ENCODE peak calls at places on chromosome 19, in nine cellular contexts. P is heart right ventricle; Y is keratinocyte; B is A549; U is CD8-positive, alpha-beta T cell; G is right atrium auricular region; N is CD4-positive, CD25-positive, alpha-beta regulatory T cell; R is pancreas; H is small intestine. J is an unnamed sample. For H3K4me1, the result is how much of the 10 kb centered on the place peaks cover.

GRCh38 chr19:21691656-21692055 is 75.7 kb downstream of the ZNF100 start:
- DNase-seq in P (no peak), Y (no peak), B (no peak), U (no peak), G (no peak), N (no peak), R (no peak), H (no peak), J (no peak)

GRCh38 chr19:16030964-16031871 is 45.1 kb upstream of the TPM4 start:
- DNase-seq in P (no peak), Y (no peak), B (no peak), U (no peak), G (no peak), N (no peak), R (no peak), H (no peak), J (no peak)

GRCh38 chr19:55253842-55254624 is 4.8 kb downstream of the PPP6R1 start:
- DNase-seq in P (no peak), Y (no peak), B (no peak), U (peak), G (no peak), N (peak), R (no peak), H (peak), J (no peak)

GRCh38 chr19:2984196-2984490 is 6.8 kb downstream of the TLE6 start:
- DNase-seq in P (no peak), Y (no peak), B (no peak), U (no peak), G (no peak), N (no peak), R (no peak), H (no peak), J (no peak)

GRCh38 chr19:34525001-34525400 is 43.4 kb downstream of the WTIP start:
- DNase-seq in P (no peak), Y (no peak), B (no peak), U (no peak), G (no peak), N (no peak), R (no peak), H (no peak), J (no peak)

GRCh38 chr19:16548956-16549355 is 6.7 kb upstream of the CHERP start:
- DNase-seq in P (no peak), Y (peak), B (no peak), U (no peak), G (no peak), N (no peak), R (no peak), H (no peak), J (no peak)

GRCh38 chr19:3366761-3367571 is 583 bp downstream of the NFIC start:
- DNase-seq in P (peak), Y (no peak), B (no peak), U (no peak), G (no peak), N (no peak), R (peak), H (no peak), J (peak)

GRCh38 chr19:48283908-48284307 is 14.0 kb downstream of the ZNF114 start:
- DNase-seq in P (no peak), Y (no peak), B (no peak), U (no peak), G (no peak), N (no peak), R (no peak), H (no peak), J (no peak)

GRCh38 chr19:17180997-17181702 is 34.0 kb upstream of the USE1 start:
- DNase-seq in P (no peak), Y (no peak), B (no peak), U (no peak), G (no peak), N (no peak), R (no peak), H (no peak), J (no peak)

GRCh38 chr19:15911599-15912237 is 13.8 kb upstream of the CYP4F2 start:
- DNase-seq in P (no peak), Y (no peak), B (no peak), U (no peak), G (no peak), N (no peak), R (no peak), H (no peak), J (peak)

GRCh38 chr19:42078058-42078457 is 2.1 kb downstream of the ZNF574 start:
- DNase-seq in P (no peak), Y (no peak), B (no peak), U (no peak), G (no peak), N (no peak), R (no peak), H (no peak), J (no peak)

GRCh38 chr19:36417752-36418286 is 625 bp downstream of the ZFP82 start:
- DNase-seq in P (peak), Y (no peak), B (no peak), U (no peak), G (no peak), N (no peak), R (no peak), H (peak), J (no peak)

GRCh38 chr19:2867025-2867991 is at the start of gene ZNF556:
- DNase-seq in P (no peak), Y (no peak), B (no peak), U (no peak), G (no peak), N (no peak), R (no peak), H (no peak), J (no peak)

GRCh38 chr19:17075860-17076538 is 422 bp downstream of the MYO9B start:
- DNase-seq in P (peak), Y (no peak), B (peak), U (peak), G (no peak), N (peak), R (peak), H (peak), J (no peak)

GRCh38 chr19:1183543-1184172 is 9.6 kb upstream of the SBNO2 start:
- DNase-seq in P (no peak), Y (no peak), B (peak), U (no peak), G (no peak), N (no peak), R (no peak), H (peak), J (no peak)

GRCh38 chr19:5078179-5078578 is 109.3 kb downstream of the KDM4B start:
- DNase-seq in P (no peak), Y (no peak), B (no peak), U (no peak), G (no peak), N (no peak), R (no peak), H (no peak), J (no peak)

GRCh38 chr19:50509366-50509765 is 1.6 kb downstream of the JOSD2 start:
- DNase-seq in P (no peak), Y (no peak), B (no peak), U (no peak), G (no peak), N (no peak), R (no peak), H (no peak), J (no peak)

GRCh38 chr19:57830071-57830602 is at the start of gene ZNF587B:
- DNase-seq in P (peak), Y (peak), B (no peak), U (peak), G (peak), N (no peak), R (no peak), H (peak), J (peak)

GRCh38 chr19:868458-869244 is 9.2 kb downstream of the CFD start:
- DNase-seq in P (no peak), Y (no peak), B (no peak), U (no peak), G (no peak), N (no peak), R (no peak), H (no peak), J (no peak)

GRCh38 chr19:30520735-30521479 is 148.7 kb downstream of the ZNF536 start:
- DNase-seq in P (no peak), Y (no peak), B (no peak), U (no peak), G (no peak), N (no peak), R (no peak), H (no peak), J (no peak)

DNA sequence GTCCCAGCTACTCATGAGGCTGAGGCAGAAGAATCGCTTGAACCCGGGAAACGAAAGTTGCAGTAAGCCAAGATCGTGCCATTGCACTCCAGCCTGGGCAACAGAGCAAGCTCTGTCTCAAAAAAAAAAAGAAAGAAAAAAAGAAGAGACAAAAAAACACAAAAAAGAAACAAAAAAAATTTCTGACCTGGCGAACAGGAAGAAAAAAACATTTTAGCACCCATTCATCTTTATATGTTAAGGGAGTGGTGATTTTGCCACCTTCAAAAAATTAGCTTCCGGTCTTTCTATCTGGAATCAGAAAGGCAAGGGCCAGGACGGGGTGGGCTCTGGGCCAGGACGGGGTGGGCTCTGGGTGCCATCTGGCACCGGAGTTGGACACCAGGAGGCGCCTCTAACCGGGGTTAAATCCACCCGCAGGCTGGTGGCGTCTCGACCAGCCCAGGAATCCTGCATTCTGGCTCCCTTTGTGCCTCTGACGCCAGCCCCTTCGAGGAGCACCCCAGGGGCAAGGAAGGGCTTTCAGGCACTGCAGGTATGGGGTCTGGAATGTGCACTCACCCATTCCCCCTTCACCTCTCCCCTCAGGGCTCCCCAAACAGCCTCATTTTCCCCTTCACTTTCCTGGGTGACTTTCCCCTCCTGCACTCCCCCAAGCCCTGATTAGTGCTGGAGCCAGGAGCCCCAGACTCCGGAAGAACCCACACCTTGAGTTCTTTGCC is 10.4 kb upstream of the ZSWIM4 start:
- DNase-seq in P (peak), Y (no peak), B (no peak), U (peak), G (peak), N (peak), R (peak), H (peak), J (peak)
- H3K4me1 ChIP-seq in P (half or more), Y (under half), B (under half), U (under half), G (under half), N (under half), R (under half), H (under half), J (under half)

DNA sequence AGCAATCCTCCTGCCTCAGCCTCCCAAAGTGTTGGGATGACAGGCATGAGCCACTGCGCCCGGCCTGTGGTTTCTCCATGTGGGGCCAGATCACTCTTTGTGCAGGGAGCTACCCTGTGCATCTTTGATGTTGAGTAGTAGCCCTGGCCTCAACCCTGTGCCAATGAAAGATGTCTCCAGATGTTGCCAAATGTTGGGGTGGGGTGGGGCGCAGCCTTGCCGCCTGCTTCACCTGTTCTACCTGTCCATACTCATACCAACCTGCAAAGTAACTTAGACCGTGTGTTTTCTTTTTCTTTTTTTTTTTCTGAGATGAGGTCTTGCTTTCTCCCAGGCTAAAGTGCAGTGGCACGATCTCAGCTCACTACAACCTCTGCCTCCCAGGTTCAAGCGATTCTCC is 20.9 kb downstream of the IER2 start:
- DNase-seq in P (no peak), Y (no peak), B (no peak), U (no peak), G (no peak), N (no peak), R (no peak), H (no peak), J (no peak)
- H3K4me1 ChIP-seq in P (under half), Y (under half), B (half or more), U (half or more), G (under half), N (half or more), R (under half), H (under half), J (under half)

GRCh38 chr19:32354345-32354744 is 8.9 kb downstream of the ZNF507 start:
- DNase-seq in P (no peak), Y (no peak), B (no peak), U (no peak), G (no peak), N (no peak), R (no peak), H (no peak), J (no peak)

GRCh38 chr19:32351807-32352630 is 6.6 kb downstream of the ZNF507 start:
- DNase-seq in P (no peak), Y (no peak), B (no peak), U (no peak), G (no peak), N (no peak), R (no peak), H (no peak), J (no peak)

GRCh38 chr19:32349724-32350475 is 4.5 kb downstream of the ZNF507 start:
- DNase-seq in P (no peak), Y (no peak), B (no peak), U (no peak), G (no peak), N (no peak), R (no peak), H (no peak), J (no peak)

GRCh38 chr19:32346901-32347300 is 1.5 kb downstream of the ZNF507 start:
- DNase-seq in P (no peak), Y (no peak), B (no peak), U (no peak), G (no peak), N (no peak), R (no peak), H (no peak), J (no peak)

GRCh38 chr19:32350492-32350891 is 5.1 kb downstream of the ZNF507 start:
- DNase-seq in P (no peak), Y (no peak), B (no peak), U (no peak), G (no peak), N (no peak), R (no peak), H (peak), J (no peak)
- H3K4me1 ChIP-seq in P (half or more), Y (under half), B (under half), U (under half), G (under half), N (under half), R (under half), H (under half), J (under half)

GRCh38 chr19:19461671-19462622 is 53.4 kb downstream of the TSSK6 start:
- DNase-seq in P (peak), Y (no peak), B (no peak), U (peak), G (peak), N (no peak), R (peak), H (peak), J (peak)
- H3K4me1 ChIP-seq in P (half or more), Y (half or more), B (under half), U (half or more), G (half or more), N (half or more), R (half or more), H (under half), J (under half)

GRCh38 chr19:9757544-9758501 is 10.7 kb downstream of the ZNF846 start:
- DNase-seq in P (no peak), Y (no peak), B (no peak), U (no peak), G (no peak), N (no peak), R (no peak), H (no peak), J (no peak)
- H3K4me1 ChIP-seq in P (under half), Y (under half), B (under half), U (under half), G (under half), N (under half), R (under half), H (under half), J (under half)

DNA sequence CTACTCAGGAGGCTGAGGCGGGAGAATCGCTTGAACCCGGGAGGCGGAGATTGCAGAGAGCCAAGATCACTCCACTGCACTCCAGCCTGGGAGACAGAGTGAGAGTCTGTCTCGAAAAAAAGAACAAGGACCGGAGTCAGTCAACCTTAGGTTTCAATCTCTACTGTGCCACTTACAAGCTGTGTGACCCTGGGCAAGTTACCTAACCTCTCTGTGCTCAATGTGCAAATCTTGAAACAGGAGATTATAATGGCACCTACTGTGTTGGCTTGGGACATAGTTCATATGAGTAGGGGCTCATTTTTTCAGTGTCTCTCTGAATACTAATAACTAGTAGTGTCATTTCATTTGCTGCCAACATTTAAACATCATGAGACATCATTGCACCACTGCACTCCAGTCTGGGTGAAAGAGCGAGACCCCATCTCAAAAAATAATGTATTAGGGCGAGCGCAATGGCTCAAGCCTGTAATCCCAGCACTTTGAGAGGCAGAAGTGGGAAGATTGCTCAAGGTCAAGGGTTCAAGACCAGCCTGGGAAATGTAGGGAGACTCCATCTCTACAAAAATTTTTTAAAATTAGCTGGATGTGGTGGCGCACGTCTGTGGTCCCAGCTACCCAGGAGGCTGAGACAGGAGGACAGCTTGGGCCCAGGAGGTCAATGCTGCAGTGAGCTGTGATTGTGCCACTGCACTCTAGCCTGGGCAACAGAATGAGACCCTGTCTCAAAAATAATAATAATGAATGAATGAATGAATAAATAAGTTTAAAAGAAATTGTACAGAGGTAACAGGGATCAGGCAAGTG is 5.5 kb downstream of the C3 start:
- DNase-seq in P (no peak), Y (no peak), B (no peak), U (no peak), G (no peak), N (no peak), R (no peak), H (no peak), J (no peak)
- H3K4me1 ChIP-seq in P (under half), Y (under half), B (under half), U (under half), G (under half), N (under half), R (under half), H (under half), J (under half)

GRCh38 chr19:10752913-10753285 is 35.0 kb downstream of the DNM2 start:
- DNase-seq in P (no peak), Y (no peak), B (no peak), U (no peak), G (no peak), N (no peak), R (no peak), H (no peak), J (no peak)
- H3K4me1 ChIP-seq in P (half or more), Y (under half), B (under half), U (half or more), G (half or more), N (under half), R (under half), H (under half), J (under half)

GRCh38 chr19:46621191-46622117 is 3.4 kb downstream of the PTGIR start:
- DNase-seq in P (no peak), Y (no peak), B (no peak), U (no peak), G (no peak), N (no peak), R (no peak), H (no peak), J (no peak)

GRCh38 chr19:46620267-46620666 is 4.6 kb downstream of the PTGIR start:
- DNase-seq in P (no peak), Y (no peak), B (no peak), U (no peak), G (no peak), N (no peak), R (no peak), H (no peak), J (no peak)

GRCh38 chr19:46618670-46619231 is 6.1 kb downstream of the PTGIR start:
- DNase-seq in P (no peak), Y (no peak), B (no peak), U (no peak), G (no peak), N (no peak), R (peak), H (no peak), J (no peak)

GRCh38 chr19:46622118-46622446 is 2.8 kb downstream of the PTGIR start:
- DNase-seq in P (no peak), Y (no peak), B (no peak), U (no peak), G (no peak), N (no peak), R (no peak), H (no peak), J (no peak)

DNA sequence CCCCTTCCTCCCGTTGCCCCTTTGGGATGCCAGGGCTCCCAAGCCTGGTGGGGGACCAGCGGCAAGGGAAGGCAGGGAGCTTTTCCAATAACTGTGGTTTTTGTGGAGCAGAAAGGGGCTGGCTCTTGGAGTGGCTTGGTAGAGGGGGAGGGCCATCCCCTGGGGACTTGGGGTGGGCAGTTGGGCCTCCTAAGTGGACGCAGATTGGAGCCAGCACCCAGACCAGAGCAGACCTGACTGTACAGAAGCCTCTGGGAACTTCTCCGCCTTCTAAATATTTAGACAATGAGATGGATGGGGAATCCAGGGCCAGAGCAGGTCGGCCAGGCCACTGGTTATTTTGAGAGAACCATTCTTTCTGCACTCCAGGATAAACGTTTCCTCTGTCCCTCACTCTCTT is 4.2 kb downstream of the PTGIR start:
- DNase-seq in P (no peak), Y (no peak), B (no peak), U (no peak), G (no peak), N (no peak), R (no peak), H (no peak), J (no peak)
- H3K4me1 ChIP-seq in P (half or more), Y (under half), B (under half), U (half or more), G (half or more), N (half or more), R (under half), H (under half), J (under half)

GRCh38 chr19:49331616-49332055 is 3.6 kb upstream of the CD37 start:
- DNase-seq in P (no peak), Y (no peak), B (peak), U (peak), G (no peak), N (peak), R (peak), H (peak), J (no peak)

GRCh38 chr19:49324801-49325491 is at the start of gene SLC6A16:
- DNase-seq in P (no peak), Y (no peak), B (no peak), U (no peak), G (peak), N (no peak), R (no peak), H (no peak), J (no peak)

GRCh38 chr19:49327878-49328544 is 3.0 kb upstream of the SLC6A16 start:
- DNase-seq in P (no peak), Y (no peak), B (peak), U (peak), G (no peak), N (peak), R (no peak), H (peak), J (no peak)

GRCh38 chr19:49328741-49329140 is 3.8 kb upstream of the SLC6A16 start:
- DNase-seq in P (no peak), Y (no peak), B (no peak), U (no peak), G (no peak), N (no peak), R (no peak), H (no peak), J (no peak)

GRCh38 chr19:49326165-49326704 is 1.2 kb upstream of the SLC6A16 start:
- DNase-seq in P (no peak), Y (no peak), B (no peak), U (no peak), G (no peak), N (no peak), R (no peak), H (no peak), J (no peak)
- H3K4me1 ChIP-seq in P (under half), Y (under half), B (under half), U (under half), G (under half), N (under half), R (under half), H (under half), J (under half)